ENCODE peak calls at places on chromosome 18, in seven cellular contexts. Y is PC-3, R is cardiac muscle cell, W is IMR-90, O is left lung, J is aorta, B is heart right ventricle. X is an unnamed sample.

GRCh38 chr18:54069729-54070128 is 154.7 kb downstream of the MBD2 start:
- DNase-seq in R (no peak), J (no peak), B (no peak), O (no peak), W (no peak), Y (no peak), X (no peak)

GRCh38 chr18:55245200-55245599 is 285.9 kb upstream of the CCDC68 start:
- DNase-seq in R (no peak), J (no peak), B (no peak), Y (no peak), O (no peak), W (peak; percentile 28), X (no peak)

GRCh38 chr18:5155907-5156287 is 41.2 kb downstream of the AKAIN1 start:
- DNase-seq in J (no peak), R (no peak), B (no peak), Y (no peak), W (no peak), O (no peak), X (no peak)

GRCh38 chr18:37441821-37442220 is 123.8 kb downstream of the CELF4 start:
- DNase-seq in J (no peak), W (no peak), Y (no peak), R (no peak), O (no peak), B (no peak), X (no peak)

GRCh38 chr18:26548144-26549102 is at the start of gene KCTD1:
- DNase-seq in O (peak; percentile 85), W (peak; percentile 84), B (peak; percentile 77), Y (peak; percentile 80), J (peak; percentile 89), R (peak; percentile 93), X (peak; percentile 60)

GRCh38 chr18:8705280-8705940 is at the start of gene MTCL1:
- DNase-seq in B (peak; percentile 14), R (peak; percentile 65), W (no peak), O (peak; percentile 85), J (no peak), Y (peak; percentile 57), X (peak; percentile 21)

GRCh38 chr18:80023173-80023572 is 11.1 kb upstream of the RBFA start:
- DNase-seq in W (no peak), O (no peak), Y (no peak), B (no peak), J (no peak), R (no peak), X (no peak)

GRCh38 chr18:1056404-1056803 is 151.7 kb downstream of the ADCYAP1 start:
- DNase-seq in R (no peak), W (no peak), B (no peak), O (no peak), Y (no peak), J (no peak), X (no peak)

GRCh38 chr18:46053368-46054095 is 18.5 kb downstream of the PSTPIP2 start:
- DNase-seq in J (no peak), Y (no peak), W (peak; percentile 68), O (no peak), R (no peak), B (no peak), X (no peak)

GRCh38 chr18:59988098-59988706 is 88.4 kb downstream of the PMAIP1 start:
- DNase-seq in W (peak; percentile 74), O (no peak), Y (peak; percentile 69), J (no peak), B (no peak), R (peak; percentile 76), X (peak; percentile 62)

GRCh38 chr18:62647179-62647578 is 68.2 kb upstream of the PHLPP1 start:
- DNase-seq in Y (no peak), O (no peak), B (no peak), R (no peak), W (no peak), J (no peak), X (no peak)

GRCh38 chr18:41681138-41681881 is 273.7 kb upstream of the PIK3C3 start:
- DNase-seq in O (peak; percentile 23), J (no peak), W (no peak), R (no peak), Y (peak; percentile 59), B (no peak), X (no peak)

GRCh38 chr18:980586-980985 is 75.9 kb downstream of the ADCYAP1 start:
- DNase-seq in W (no peak), B (no peak), R (peak; percentile 43), O (no peak), J (no peak), Y (no peak), X (no peak)

GRCh38 chr18:32974421-32975165 is 201.8 kb upstream of the KLHL14 start:
- DNase-seq in W (no peak), B (no peak), O (no peak), J (no peak), Y (no peak), R (no peak), X (no peak)

GRCh38 chr18:76398899-76399612 is 96.0 kb downstream of the ZNF516 start:
- DNase-seq in J (peak; percentile 81), B (peak; percentile 80), W (peak; percentile 77), O (peak; percentile 94), R (peak; percentile 87), Y (peak; percentile 74), X (peak; percentile 43)

GRCh38 chr18:57150828-57151227 is 3.9 kb downstream of the BOD1L2 start:
- DNase-seq in R (no peak), O (no peak), W (no peak), B (peak; percentile 11), J (no peak), Y (no peak), X (no peak)

GRCh38 chr18:64103979-64104378 is 44.9 kb downstream of the LINC00305 start:
- DNase-seq in R (no peak), W (no peak), B (no peak), J (no peak), O (no peak), Y (peak; percentile 37), X (no peak)

GRCh38 chr18:35084494-35085449 is 43.6 kb downstream of the MAPRE2 start:
- DNase-seq in R (no peak), B (no peak), J (no peak), Y (no peak), O (no peak), W (no peak), X (no peak)

GRCh38 chr18:79765491-79766245 is 32.1 kb upstream of the KCNG2 start:
- DNase-seq in W (peak; percentile 44), Y (no peak), O (no peak), R (peak; percentile 27), B (no peak), J (peak; percentile 19), X (no peak)

GRCh38 chr18:75429975-75430374 is 2.5 kb upstream of the SMIM21 start:
- DNase-seq in R (no peak), Y (no peak), O (no peak), B (no peak), J (no peak), W (no peak), X (no peak)

GRCh38 chr18:58362027-58362575 is 266.8 kb downstream of the ALPK2 start:
- DNase-seq in B (peak; percentile 19), O (no peak), Y (peak; percentile 82), W (peak; percentile 97), J (peak; percentile 67), R (peak; percentile 93), X (no peak)

GRCh38 chr18:12958478-12958877 is 10.7 kb downstream of the SEH1L start:
- DNase-seq in J (no peak), Y (no peak), R (no peak), W (no peak), B (no peak), O (no peak), X (no peak)

GRCh38 chr18:12960846-12961397 is 13.1 kb downstream of the SEH1L start:
- DNase-seq in O (no peak), W (no peak), J (no peak), Y (no peak), R (peak; percentile 36), B (no peak), X (no peak)

GRCh38 chr18:12968115-12968514 is 20.3 kb downstream of the SEH1L start:
- DNase-seq in J (no peak), O (no peak), B (no peak), W (no peak), Y (no peak), R (no peak), X (no peak)

GRCh38 chr18:12960395-12960794 is 12.6 kb downstream of the SEH1L start:
- DNase-seq in R (no peak), O (no peak), Y (no peak), J (no peak), B (no peak), W (no peak), X (no peak)

GRCh38 chr18:12963069-12963468 is 15.3 kb downstream of the SEH1L start:
- DNase-seq in R (no peak), Y (no peak), W (peak; percentile 73), O (no peak), B (no peak), J (no peak), X (no peak)
- H3K36me3 ChIP-seq in R (peaks cover 17% of the 10 kb centered on the region), Y (peaks cover 56% of the 10 kb centered on the region), W (peaks cover 10% of the 10 kb centered on the region), O (peaks cover 61% of the 10 kb centered on the region), B (peaks cover 64% of the 10 kb centered on the region), J (peaks cover 5% of the 10 kb centered on the region), X (peaks cover 16% of the 10 kb centered on the region)

GRCh38 chr18:13100942-13101658 is 109.9 kb downstream of the CEP192 start:
- DNase-seq in O (no peak), B (no peak), W (no peak), Y (no peak), J (no peak), R (no peak), X (no peak)
- H3K36me3 ChIP-seq in O (peaks cover 94% of the 10 kb centered on the region), B (peaks cover 83% of the 10 kb centered on the region), W (peaks cover 54% of the 10 kb centered on the region), Y (peaks cover 67% of the 10 kb centered on the region), J (peaks cover 2% of the 10 kb centered on the region), R (peaks cover 38% of the 10 kb centered on the region), X (peaks cover 49% of the 10 kb centered on the region)

DNA sequence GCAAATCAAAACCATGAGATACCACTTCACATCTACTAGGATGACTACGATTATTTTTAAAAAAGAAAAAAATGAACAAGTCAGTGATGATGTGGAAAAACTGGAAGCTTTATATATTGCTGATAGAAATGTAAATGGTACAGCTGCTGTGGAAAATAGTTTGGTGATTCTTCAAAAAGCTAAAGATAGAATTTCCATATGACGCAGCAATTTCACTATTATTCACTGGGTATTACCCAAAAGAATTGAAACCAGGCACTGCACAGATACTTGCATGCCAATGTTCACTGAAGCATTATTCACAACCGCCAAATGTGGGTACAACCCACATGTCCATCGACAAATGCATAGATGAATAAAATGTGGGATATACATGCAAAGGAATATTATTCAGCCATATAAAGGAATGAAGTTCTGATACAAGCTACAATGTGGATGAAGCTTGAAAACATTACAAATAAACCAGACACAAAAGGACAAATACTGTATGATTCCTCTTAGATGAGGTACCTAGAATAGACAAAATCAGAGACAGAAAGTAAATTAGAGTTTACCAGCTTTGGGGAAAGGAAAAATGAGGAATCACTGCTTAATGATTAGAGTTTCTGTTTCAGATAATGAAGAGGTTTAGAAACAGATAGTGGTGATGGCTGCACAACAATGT is 11.1 kb downstream of the RTTN start:
- DNase-seq in Y (no peak), W (no peak), O (no peak), B (no peak), R (no peak), J (no peak), X (no peak)
- H3K36me3 ChIP-seq in Y (peaks cover 44% of the 10 kb centered on the region), W (peaks cover 8% of the 10 kb centered on the region), O (peaks cover 70% of the 10 kb centered on the region), B (peaks cover 98% of the 10 kb centered on the region), R (peaks cover 17% of the 10 kb centered on the region), J (no peaks in the 10 kb centered on the region), X (peaks cover 33% of the 10 kb centered on the region)

DNA sequence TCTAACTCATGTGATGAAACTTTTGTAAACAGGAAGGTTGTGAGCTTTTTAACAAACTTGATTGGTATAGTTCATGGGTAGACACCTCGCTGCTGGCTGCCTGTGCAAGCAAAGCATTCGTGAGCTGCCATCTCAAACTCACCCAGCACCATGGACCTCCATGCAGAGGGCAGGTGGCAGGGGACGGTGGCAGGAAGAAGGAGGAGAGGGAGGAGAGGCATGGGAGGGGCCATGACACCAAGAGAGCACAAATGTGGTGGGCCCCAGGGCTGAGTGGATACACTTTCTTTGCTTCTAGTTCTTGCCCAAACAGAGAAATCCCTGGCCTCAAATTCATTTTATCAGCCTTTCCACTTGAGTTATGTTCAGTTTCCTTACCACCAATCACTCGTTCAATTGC is 29.1 kb downstream of the AFG3L2 start:
- DNase-seq in R (no peak), O (no peak), J (no peak), B (no peak), W (no peak), Y (no peak), X (no peak)
- H3K36me3 ChIP-seq in R (peaks cover 90% of the 10 kb centered on the region), O (peaks cover 98% of the 10 kb centered on the region), J (peaks cover 12% of the 10 kb centered on the region), B (peaks cover 100% of the 10 kb centered on the region), W (peaks cover 54% of the 10 kb centered on the region), Y (peaks cover 46% of the 10 kb centered on the region), X (peaks cover 41% of the 10 kb centered on the region)

X was measured in CD8-positive, alpha-beta memory T cell.